ENCODE peak calls at places on chromosomes 7 and 10, in nine cellular contexts. One of them, this sample, is unnamed.

GRCh38 chr10:21479553-21480315 is 45.7 kb downstream of the SKIDA1 start:
- DNase-seq in mesothelial cell of epicardium: no peak
- DNase-seq in memory B cell: no peak
- DNase-seq in anterior cingulate cortex: no peak
- DNase-seq in pancreas: no peak
- DNase-seq in naive thymus-derived CD8-positive, alpha-beta T cell: no peak
- DNase-seq in endothelial cell: no peak
- DNase-seq in uterus: no peak
- DNase-seq in M059J: no peak
- DNase-seq in this sample: no peak

GRCh38 chr7:98240961-98241673 is 10.9 kb downstream of the TECPR1 start:
- DNase-seq in anterior cingulate cortex: no peak
- DNase-seq in endothelial cell: peak
- DNase-seq in pancreas: peak
- DNase-seq in M059J: peak
- DNase-seq in uterus: no peak
- DNase-seq in mesothelial cell of epicardium: no peak
- DNase-seq in memory B cell: peak
- DNase-seq in naive thymus-derived CD8-positive, alpha-beta T cell: peak
- DNase-seq in this sample: peak

GRCh38 chr10:123380491-123381085 is 226.4 kb downstream of the BUB3 start:
- DNase-seq in memory B cell: no peak
- DNase-seq in naive thymus-derived CD8-positive, alpha-beta T cell: no peak
- DNase-seq in endothelial cell: no peak
- DNase-seq in uterus: no peak
- DNase-seq in pancreas: no peak
- DNase-seq in anterior cingulate cortex: no peak
- DNase-seq in M059J: peak
- DNase-seq in mesothelial cell of epicardium: no peak
- DNase-seq in this sample: peak

GRCh38 chr7:123847868-123848267 is 2.9 kb downstream of the HYAL4 start:
- DNase-seq in mesothelial cell of epicardium: no peak
- DNase-seq in endothelial cell: no peak
- DNase-seq in memory B cell: no peak
- DNase-seq in uterus: no peak
- DNase-seq in naive thymus-derived CD8-positive, alpha-beta T cell: no peak
- DNase-seq in anterior cingulate cortex: no peak
- DNase-seq in M059J: no peak
- DNase-seq in pancreas: no peak
- DNase-seq in this sample: no peak

GRCh38 chr10:128062331-128062730 is 63.9 kb downstream of the MKI67 start:
- DNase-seq in uterus: no peak
- DNase-seq in pancreas: no peak
- DNase-seq in mesothelial cell of epicardium: no peak
- DNase-seq in naive thymus-derived CD8-positive, alpha-beta T cell: no peak
- DNase-seq in M059J: no peak
- DNase-seq in anterior cingulate cortex: no peak
- DNase-seq in endothelial cell: peak
- DNase-seq in memory B cell: no peak
- DNase-seq in this sample: no peak

GRCh38 chr10:44552716-44553115 is 167.8 kb upstream of the CXCL12 start:
- DNase-seq in uterus: no peak
- DNase-seq in endothelial cell: no peak
- DNase-seq in naive thymus-derived CD8-positive, alpha-beta T cell: no peak
- DNase-seq in M059J: no peak
- DNase-seq in memory B cell: no peak
- DNase-seq in pancreas: no peak
- DNase-seq in anterior cingulate cortex: no peak
- DNase-seq in mesothelial cell of epicardium: no peak
- DNase-seq in this sample: no peak

GRCh38 chr10:113444766-113445365 is 108.0 kb upstream of the HABP2 start:
- DNase-seq in uterus: no peak
- DNase-seq in naive thymus-derived CD8-positive, alpha-beta T cell: no peak
- DNase-seq in memory B cell: no peak
- DNase-seq in endothelial cell: no peak
- DNase-seq in M059J: no peak
- DNase-seq in pancreas: no peak
- DNase-seq in anterior cingulate cortex: no peak
- DNase-seq in mesothelial cell of epicardium: no peak
- DNase-seq in this sample: no peak

GRCh38 chr10:12795723-12796122 is 205.8 kb downstream of the CCDC3 start:
- DNase-seq in pancreas: no peak
- DNase-seq in memory B cell: no peak
- DNase-seq in naive thymus-derived CD8-positive, alpha-beta T cell: no peak
- DNase-seq in anterior cingulate cortex: no peak
- DNase-seq in uterus: peak
- DNase-seq in mesothelial cell of epicardium: no peak
- DNase-seq in endothelial cell: no peak
- DNase-seq in M059J: no peak
- DNase-seq in this sample: no peak

GRCh38 chr10:78432582-78432981 is 398.9 kb downstream of the RPS24 start:
- DNase-seq in naive thymus-derived CD8-positive, alpha-beta T cell: no peak
- DNase-seq in mesothelial cell of epicardium: no peak
- DNase-seq in M059J: no peak
- DNase-seq in anterior cingulate cortex: no peak
- DNase-seq in endothelial cell: no peak
- DNase-seq in uterus: no peak
- DNase-seq in pancreas: no peak
- DNase-seq in memory B cell: no peak
- DNase-seq in this sample: no peak

GRCh38 chr7:136102881-136103280 is 125.7 kb upstream of the MTPN start:
- DNase-seq in uterus: no peak
- DNase-seq in anterior cingulate cortex: no peak
- DNase-seq in naive thymus-derived CD8-positive, alpha-beta T cell: no peak
- DNase-seq in mesothelial cell of epicardium: no peak
- DNase-seq in memory B cell: no peak
- DNase-seq in M059J: no peak
- DNase-seq in pancreas: no peak
- DNase-seq in endothelial cell: no peak
- DNase-seq in this sample: peak

GRCh38 chr10:84957427-84957826 is 629.0 kb downstream of the CCSER2 start:
- DNase-seq in memory B cell: no peak
- DNase-seq in naive thymus-derived CD8-positive, alpha-beta T cell: no peak
- DNase-seq in M059J: no peak
- DNase-seq in anterior cingulate cortex: no peak
- DNase-seq in endothelial cell: no peak
- DNase-seq in pancreas: no peak
- DNase-seq in mesothelial cell of epicardium: no peak
- DNase-seq in uterus: no peak
- DNase-seq in this sample: peak

GRCh38 chr7:69434350-69434749 is 163.9 kb upstream of the AUTS2 start:
- DNase-seq in endothelial cell: no peak
- DNase-seq in memory B cell: no peak
- DNase-seq in M059J: peak
- DNase-seq in anterior cingulate cortex: no peak
- DNase-seq in pancreas: no peak
- DNase-seq in mesothelial cell of epicardium: no peak
- DNase-seq in uterus: no peak
- DNase-seq in naive thymus-derived CD8-positive, alpha-beta T cell: no peak
- DNase-seq in this sample: no peak

GRCh38 chr10:13658864-13659685 is 72.3 kb downstream of the PRPF18 start:
- DNase-seq in endothelial cell: peak
- DNase-seq in pancreas: peak
- DNase-seq in naive thymus-derived CD8-positive, alpha-beta T cell: no peak
- DNase-seq in M059J: no peak
- DNase-seq in mesothelial cell of epicardium: no peak
- DNase-seq in memory B cell: no peak
- DNase-seq in uterus: peak
- DNase-seq in anterior cingulate cortex: peak
- DNase-seq in this sample: no peak

GRCh38 chr10:44860811-44861751 is 50.1 kb upstream of the TMEM72 start:
- DNase-seq in M059J: peak
- DNase-seq in memory B cell: no peak
- DNase-seq in endothelial cell: no peak
- DNase-seq in naive thymus-derived CD8-positive, alpha-beta T cell: no peak
- DNase-seq in uterus: peak
- DNase-seq in mesothelial cell of epicardium: no peak
- DNase-seq in pancreas: no peak
- DNase-seq in anterior cingulate cortex: no peak
- DNase-seq in this sample: peak

This sample was measured in HT1080.